ENCODE peak calls at places on chromosomes 6 and 20, in ten cellular contexts. C, S, A, O, I, J, Y, N, X and R are unnamed samples.

GRCh38 chr6:16762265-16762546 is 946 bp upstream of the ATXN1 start:
- DNase-seq in N (no peak), A (peak; percentile 41), S (no peak), J (no peak), I (no peak), X (no peak), C (no peak), O (no peak), Y (no peak), R (no peak)

GRCh38 chr20:25389381-25389857 is 1.2 kb downstream of the ABHD12 start:
- DNase-seq in O (no peak), S (peak; percentile 26), I (no peak), X (no peak), N (no peak), A (peak; percentile 40), J (peak; percentile 56), Y (no peak), C (no peak), R (peak; percentile 36)

GRCh38 chr20:41892031-41892430 is 273.9 kb upstream of the CHD6 start:
- DNase-seq in S (no peak), A (no peak), O (no peak), X (no peak), J (no peak), I (no peak), N (no peak), Y (no peak), C (no peak), R (no peak)

GRCh38 chr6:42616716-42617115 is 52.9 kb downstream of the UBR2 start:
- DNase-seq in Y (no peak), J (no peak), S (no peak), N (no peak), A (no peak), I (no peak), C (no peak), X (no peak), O (no peak), R (no peak)

GRCh38 chr6:30044630-30045029 is 16.4 kb upstream of the POLR1H start:
- DNase-seq in I (no peak), O (no peak), Y (no peak), S (peak; percentile 59), A (peak; percentile 71), X (no peak), C (no peak), N (no peak), J (peak; percentile 74), R (no peak)

GRCh38 chr20:6069669-6070068 is 15.8 kb upstream of the LRRN4 start:
- DNase-seq in I (no peak), O (no peak), X (no peak), N (no peak), J (no peak), S (no peak), Y (no peak), A (no peak), C (no peak), R (no peak)

GRCh38 chr6:40755046-40755681 is 168.0 kb upstream of the LRFN2 start:
- DNase-seq in S (peak; percentile 18), J (peak; percentile 58), X (no peak), C (no peak), I (no peak), O (no peak), N (no peak), Y (peak; percentile 11), A (no peak), R (peak; percentile 20)

GRCh38 chr20:60579941-60580515 is 621.8 kb downstream of the CDH26 start:
- DNase-seq in O (no peak), Y (no peak), A (no peak), N (no peak), S (peak; percentile 1), I (no peak), X (no peak), J (no peak), C (no peak), R (no peak)

GRCh38 chr20:49685809-49686208 is 27.9 kb downstream of the B4GALT5 start:
- DNase-seq in N (no peak), A (peak; percentile 38), O (no peak), C (no peak), X (no peak), Y (no peak), I (no peak), J (peak; percentile 69), S (peak; percentile 28), R (peak; percentile 53)

GRCh38 chr6:105985816-105986632 is 100.1 kb upstream of the PRDM1 start:
- DNase-seq in N (no peak), I (no peak), C (no peak), J (no peak), S (no peak), Y (no peak), X (peak; percentile 39), O (no peak), A (no peak), R (no peak)

GRCh38 chr6:57262491-57262890 is 40.4 kb upstream of the RAB23 start:
- DNase-seq in I (no peak), X (peak; percentile 48), A (peak; percentile 43), C (no peak), O (peak; percentile 74), N (no peak), Y (no peak), J (no peak), S (no peak), R (no peak)

GRCh38 chr6:159110748-159111147 is 58.5 kb upstream of the FNDC1 start:
- DNase-seq in J (no peak), S (no peak), O (no peak), X (no peak), A (no peak), C (no peak), Y (no peak), I (no peak), N (no peak), R (no peak)

GRCh38 chr6:159109391-159109790 is 59.8 kb upstream of the FNDC1 start:
- DNase-seq in X (no peak), C (no peak), I (peak; percentile 32), N (no peak), J (no peak), S (no peak), A (no peak), O (no peak), Y (no peak), R (no peak)

GRCh38 chr6:159107451-159108260 is 61.5 kb upstream of the FNDC1 start:
- DNase-seq in C (peak; percentile 27), S (no peak), I (peak; percentile 39), J (no peak), Y (no peak), O (no peak), A (no peak), N (no peak), X (no peak), R (no peak)

GRCh38 chr6:159108438-159108985 is 60.7 kb upstream of the FNDC1 start:
- DNase-seq in I (peak; percentile 43), A (no peak), S (no peak), O (no peak), Y (no peak), C (no peak), N (no peak), X (no peak), J (no peak), R (no peak)

DNA sequence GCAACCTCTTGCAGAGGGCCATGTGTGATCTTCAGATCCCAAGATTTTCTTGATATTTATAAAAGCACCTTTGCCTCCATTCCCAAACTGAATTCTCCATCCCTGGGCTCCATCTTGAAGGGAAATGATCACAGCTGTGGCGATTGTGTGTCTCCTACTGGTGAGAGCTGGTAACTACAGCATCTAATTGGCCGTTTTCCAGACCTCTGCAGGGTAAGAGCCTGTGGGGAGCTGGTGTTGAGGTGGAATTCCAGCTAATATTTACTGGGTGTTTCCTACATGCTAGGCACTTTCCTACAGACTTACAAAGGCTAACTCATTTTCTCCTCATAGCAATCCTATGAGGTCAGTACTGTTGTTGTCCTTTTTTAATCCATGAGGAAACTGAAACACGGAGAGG is 59.2 kb upstream of the FNDC1 start:
- DNase-seq in O (no peak), A (peak; percentile 63), Y (no peak), N (no peak), S (peak; percentile 39), J (peak; percentile 18), I (peak; percentile 37), C (peak; percentile 49), X (no peak), R (peak; percentile 58)
- TF ChIP-seq CTCF in O (peak; percentile 54), A (peak; percentile 87), Y (peak; percentile 23), N (no peak), S (peak; percentile 58), J (peak; percentile 64), I (peak; percentile 75), C (peak; percentile 92), X (no peak), R (peak; percentile 63)

DNA sequence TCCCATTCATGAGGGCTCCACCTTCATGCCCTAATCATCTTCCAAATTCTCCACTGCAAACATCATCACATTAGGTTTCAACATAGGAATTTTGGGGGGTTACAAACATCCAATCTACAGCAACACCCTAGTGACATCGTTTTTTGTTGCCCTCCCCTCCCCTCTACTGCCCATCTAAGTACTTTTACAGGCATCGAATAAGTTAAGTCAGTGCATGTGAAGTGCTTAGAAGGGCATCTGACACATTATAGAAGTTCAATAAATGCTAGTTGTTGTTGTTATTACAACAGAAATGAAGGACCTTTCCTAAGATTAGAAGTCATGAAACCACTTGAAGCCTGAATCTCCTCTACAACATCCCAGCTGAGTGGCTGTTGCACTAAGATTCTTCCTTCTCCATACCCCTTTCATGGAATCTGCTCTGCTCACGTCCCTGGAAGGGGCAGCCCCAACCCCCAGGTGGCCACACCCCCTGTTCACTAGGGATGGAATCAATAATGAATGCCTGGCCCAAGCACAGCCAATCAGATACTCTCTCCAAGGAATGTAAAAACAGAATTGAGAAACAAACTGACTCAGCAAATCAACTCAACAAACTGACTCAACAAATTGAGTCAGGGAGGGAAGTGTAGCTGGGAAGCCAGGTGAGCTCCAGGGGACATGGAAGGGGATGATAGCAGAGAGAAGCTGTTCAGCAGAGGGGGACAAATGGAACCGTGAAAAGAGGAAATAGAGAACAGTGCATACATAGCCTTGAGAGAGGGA is 3.9 kb upstream of the LRP11 start:
- DNase-seq in N (no peak), I (no peak), X (no peak), A (peak; percentile 28), S (peak; percentile 86), J (no peak), C (no peak), Y (no peak), O (no peak), R (peak; percentile 62)
- TF ChIP-seq CTCF in N (no peak), I (no peak), X (no peak), A (no peak), S (no peak), J (no peak), C (no peak), Y (no peak), O (no peak), R (no peak)

DNA sequence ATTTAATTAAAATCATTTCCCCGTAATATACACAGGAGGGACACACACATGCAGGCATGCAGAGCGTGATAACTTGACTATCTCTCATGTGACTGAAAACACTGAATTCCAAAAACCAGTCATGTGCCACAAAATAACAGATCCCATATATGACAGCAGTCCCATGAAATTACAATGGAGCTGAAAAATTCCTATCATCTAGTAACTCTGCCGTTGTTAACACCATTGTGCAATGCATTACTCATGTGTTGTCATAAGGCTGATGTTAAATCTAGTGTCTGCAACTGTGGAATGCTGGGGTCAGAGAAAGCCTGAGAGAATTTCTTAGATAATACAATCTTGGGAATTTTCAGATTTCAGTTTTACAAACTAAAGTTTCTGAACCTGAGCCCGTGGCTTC is 70.3 kb downstream of the LYRM4 start:
- DNase-seq in A (peak; percentile 94), J (peak; percentile 95), Y (peak; percentile 76), I (no peak), O (no peak), C (no peak), X (no peak), S (peak; percentile 91), N (no peak), R (peak; percentile 89)
- TF ChIP-seq CTCF in A (no peak), J (no peak), Y (no peak), I (no peak), O (no peak), C (no peak), X (no peak), S (no peak), N (no peak), R (no peak)

GRCh38 chr6:144510859-144511258 is 225.7 kb downstream of the UTRN start:
- DNase-seq in N (no peak), X (no peak), J (no peak), C (no peak), O (no peak), I (no peak), S (no peak), A (no peak), Y (no peak), R (no peak)
- TF ChIP-seq CTCF in N (no peak), X (no peak), J (no peak), C (no peak), O (no peak), I (no peak), S (no peak), A (no peak), Y (no peak), R (no peak)